ENCODE peak calls at places on chromosomes 2 and 18, in nine cellular contexts. F is heart left ventricle, G is mammary epithelial cell, B is suprapubic skin, K is SJCRH30, V is Karpas-422, S is stomach, M is tibial nerve, D is fibroblast of lung. H is an unnamed sample.

GRCh38 chr2:71710805-71711469 is 257.6 kb downstream of the DYSF start:
- DNase-seq in M (no peak), S (no peak), F (no peak), D (no peak), V (no peak), B (peak; percentile 44), K (no peak), G (no peak), H (no peak)

GRCh38 chr2:207223051-207223450 is 57.3 kb upstream of the KLF7 start:
- DNase-seq in G (peak; percentile 43), S (no peak), F (no peak), D (peak; percentile 83), B (no peak), M (no peak), K (peak; percentile 39), V (no peak), H (no peak)

GRCh38 chr2:101380376-101380775 is 6.9 kb downstream of the CREG2 start:
- DNase-seq in D (peak; percentile 85), F (peak; percentile 54), V (no peak), G (peak; percentile 97), S (no peak), B (no peak), K (no peak), M (no peak), H (no peak)

GRCh38 chr18:79631761-79632446 is 47.7 kb upstream of the CTDP1 start:
- DNase-seq in D (no peak), F (no peak), V (no peak), M (no peak), B (no peak), G (no peak), K (no peak), S (peak; percentile 23), H (no peak)

GRCh38 chr2:155301221-155301620 is 602.7 kb downstream of the KCNJ3 start:
- DNase-seq in S (no peak), B (no peak), G (no peak), M (no peak), D (no peak), K (no peak), F (no peak), V (no peak), H (no peak)

GRCh38 chr2:150548527-150548926 is 61.1 kb upstream of the RND3 start:
- DNase-seq in F (no peak), D (peak; percentile 46), B (no peak), G (no peak), V (peak; percentile 41), S (no peak), K (peak; percentile 26), M (no peak), H (peak; percentile 53)

GRCh38 chr2:211609127-211609526 is 929.5 kb downstream of the ERBB4 start:
- DNase-seq in B (no peak), S (no peak), M (no peak), G (no peak), F (no peak), V (no peak), D (no peak), K (no peak), H (no peak)

GRCh38 chr2:152483276-152483996 is 148.5 kb downstream of the FMNL2 start:
- DNase-seq in F (no peak), V (no peak), D (no peak), B (no peak), S (no peak), K (no peak), G (no peak), M (no peak), H (no peak)

GRCh38 chr2:209208211-209208610 is 215.6 kb upstream of the MAP2 start:
- DNase-seq in F (no peak), G (peak; percentile 9), V (peak; percentile 79), B (no peak), K (no peak), D (peak; percentile 4), M (no peak), S (no peak), H (peak; percentile 34)

GRCh38 chr2:1553671-1554295 is 140.5 kb downstream of the TPO start:
- DNase-seq in D (peak; percentile 85), S (no peak), F (no peak), K (no peak), M (peak; percentile 41), B (peak; percentile 32), V (no peak), G (peak; percentile 35), H (no peak)

GRCh38 chr2:30366199-30366691 is 80.8 kb upstream of the LCLAT1 start:
- DNase-seq in S (no peak), D (peak; percentile 64), V (no peak), K (peak; percentile 29), B (no peak), M (no peak), F (peak; percentile 41), G (no peak), H (no peak)

GRCh38 chr18:44536619-44537018 is 144.1 kb upstream of the SETBP1 start:
- DNase-seq in V (no peak), K (no peak), F (no peak), G (no peak), D (no peak), M (no peak), B (no peak), S (no peak), H (no peak)

GRCh38 chr2:205158404-205158803 is 523.9 kb upstream of the NRP2 start:
- DNase-seq in G (no peak), S (no peak), D (no peak), M (no peak), F (no peak), K (no peak), V (no peak), B (no peak), H (no peak)

GRCh38 chr2:7108792-7109557 is 191.8 kb downstream of the RNF144A start:
- DNase-seq in D (no peak), V (no peak), M (no peak), G (no peak), F (no peak), B (no peak), K (no peak), S (no peak), H (no peak)

GRCh38 chr18:67305466-67305865 is 211.1 kb downstream of the DSEL start:
- DNase-seq in M (no peak), K (no peak), V (no peak), B (no peak), F (no peak), S (no peak), D (no peak), G (no peak), H (no peak)

GRCh38 chr2:225040862-225041209 is 1.4 kb downstream of the DOCK10 start:
- DNase-seq in S (no peak), K (no peak), G (no peak), M (no peak), V (peak; percentile 41), F (no peak), B (no peak), D (peak; percentile 13), H (no peak)
- H3K4me3 ChIP-seq in S (peak overlapping the region; percentile 63), K (no peak overlapping the region), G (no peak overlapping the region), M (peak overlapping the region; percentile 48), V (peak overlapping the region; percentile 16), F (peak overlapping the region; percentile 57), B (peak overlapping the region; percentile 80), D (peak overlapping the region; percentile 76), H (no peak overlapping the region)

DNA sequence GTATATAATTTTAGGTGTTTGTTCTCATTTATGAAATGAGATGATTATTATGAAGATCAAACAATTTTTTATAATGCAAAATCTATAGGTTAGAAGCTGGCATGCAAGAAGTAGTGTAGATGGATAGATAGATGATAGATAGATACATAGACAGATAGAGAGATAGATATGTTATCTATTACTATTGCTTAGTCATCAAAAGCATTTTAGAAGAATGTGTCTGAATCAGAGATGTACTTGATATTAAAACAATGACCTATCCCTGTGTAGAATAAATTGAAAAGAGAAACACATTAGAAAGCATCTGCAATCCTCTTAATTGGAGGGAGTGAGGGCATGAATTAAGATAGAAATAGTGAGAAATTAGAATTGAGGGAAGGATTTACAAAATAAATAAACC is 436.2 kb upstream of the NXPH2 start:
- DNase-seq in K (no peak), V (no peak), B (no peak), S (no peak), D (no peak), F (no peak), M (no peak), G (no peak), H (no peak)
- H3K9me3 ChIP-seq in K (no peaks in the 10 kb centered on the region), V (peaks cover 22% of the 10 kb centered on the region), B (no peaks in the 10 kb centered on the region), S (no peaks in the 10 kb centered on the region), D (no peaks in the 10 kb centered on the region), F (no peaks in the 10 kb centered on the region), M (no peaks in the 10 kb centered on the region), G (no peaks in the 10 kb centered on the region), H (no peaks in the 10 kb centered on the region)

DNA sequence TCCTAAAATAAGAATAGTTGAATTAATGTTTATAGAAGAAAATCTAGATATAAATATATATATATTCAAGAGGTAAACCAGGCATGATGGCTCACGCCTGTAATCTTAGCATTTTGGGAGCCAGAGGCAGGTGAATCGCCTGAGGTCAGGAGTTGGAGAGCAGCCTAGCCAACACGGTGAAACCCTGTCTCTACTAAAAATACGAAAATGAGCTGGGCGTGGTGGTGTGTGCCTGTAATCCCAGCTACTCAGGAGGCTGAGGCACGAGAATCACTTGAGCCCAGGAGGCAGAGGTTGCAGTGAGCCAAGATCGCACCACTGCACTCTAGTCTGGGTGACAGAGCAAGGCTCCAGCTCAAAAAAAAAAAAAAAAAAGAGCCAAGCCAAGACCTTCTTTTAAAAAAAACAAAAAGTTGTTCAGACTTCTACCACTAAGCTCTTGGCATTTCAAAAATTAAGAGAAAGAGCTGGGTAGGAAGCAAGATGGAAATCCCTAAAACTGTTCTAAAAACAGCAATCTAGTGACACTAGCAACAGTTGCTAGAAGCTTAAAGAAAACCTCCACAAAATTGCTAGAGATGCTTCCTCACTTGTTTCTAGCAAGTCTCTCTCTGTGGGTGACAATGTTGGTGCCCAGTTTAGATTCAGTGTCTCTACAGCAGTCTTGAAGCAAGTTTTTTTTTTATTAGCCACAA is 70.4 kb downstream of the ANKRD44 start:
- DNase-seq in M (no peak), D (no peak), B (no peak), F (no peak), G (no peak), S (no peak), V (no peak), K (no peak), H (no peak)
- H3K4me3 ChIP-seq in M (no peak overlapping the region), D (no peak overlapping the region), B (no peak overlapping the region), F (no peak overlapping the region), G (no peak overlapping the region), S (no peak overlapping the region), V (peak overlapping the region; percentile 24), K (no peak overlapping the region), H (no peak overlapping the region)

GRCh38 chr2:88687384-88687783 is 4.1 kb upstream of the RPIA start:
- DNase-seq in F (no peak), B (no peak), M (no peak), S (no peak), K (no peak), V (no peak), D (no peak), G (no peak), H (no peak)

GRCh38 chr2:88683160-88684021 is 8.1 kb upstream of the RPIA start:
- DNase-seq in S (no peak), M (no peak), D (no peak), G (peak; percentile 6), V (no peak), K (no peak), F (no peak), B (no peak), H (no peak)

GRCh38 chr2:88684519-88684918 is 7.0 kb upstream of the RPIA start:
- DNase-seq in S (no peak), F (no peak), K (no peak), G (no peak), M (no peak), D (no peak), B (no peak), V (no peak), H (no peak)

GRCh38 chr2:88690591-88691338 is 708 bp upstream of the RPIA start:
- DNase-seq in K (peak; percentile 32), D (no peak), M (no peak), G (peak; percentile 59), F (no peak), B (peak; percentile 68), S (peak; percentile 53), V (peak; percentile 78), H (no peak)

GRCh38 chr2:88686320-88686719 is 5.2 kb upstream of the RPIA start:
- DNase-seq in F (no peak), M (no peak), K (no peak), V (no peak), D (no peak), B (no peak), S (peak; percentile 43), G (no peak), H (no peak)
- H3K9me3 ChIP-seq in F (peaks cover 9% of the 10 kb centered on the region), M (no peaks in the 10 kb centered on the region), K (peaks cover 35% of the 10 kb centered on the region), V (peaks cover 22% of the 10 kb centered on the region), D (no peaks in the 10 kb centered on the region), B (no peaks in the 10 kb centered on the region), S (no peaks in the 10 kb centered on the region), G (peaks cover 9% of the 10 kb centered on the region), H (peaks cover 22% of the 10 kb centered on the region)

H was measured in HAP-1.